ENCODE peak calls at places on chromosome 7, in ten cellular contexts. I is NCI-H460; G is tibial artery; N is lower leg skin; E is caudate nucleus; O is left cardiac atrium; D is fibroblast of lung; V is RPMI8226; M is IMR-90; A is activated effector memory CD4-positive, alpha-beta T cell treated with anti-CD3 and anti-CD28 coated beads, Interleukin-2, amount 50 U/mL, for 16 hours. U is an unnamed sample.

GRCh38 chr7:84813376-84813775 is 373.5 kb downstream of the SEMA3D start:
- DNase-seq in A (no peak), O (no peak), E (no peak), V (no peak), G (no peak), N (no peak), M (no peak), D (no peak), I (no peak), U (no peak)

GRCh38 chr7:41148521-41148951 is 554.4 kb downstream of the INHBA start:
- DNase-seq in D (peak; percentile 95), E (no peak), V (no peak), I (peak; percentile 27), O (no peak), M (peak; percentile 91), N (no peak), A (no peak), G (no peak), U (no peak)

GRCh38 chr7:95686109-95686508 is 86.2 kb upstream of the DYNC1I1 start:
- DNase-seq in G (peak; percentile 40), I (peak; percentile 75), N (peak; percentile 56), O (peak; percentile 63), D (peak; percentile 38), M (peak; percentile 39), V (peak; percentile 74), E (peak; percentile 17), A (no peak), U (no peak)

GRCh38 chr7:13144622-13145021 is 457.2 kb downstream of the ARL4A start:
- DNase-seq in A (no peak), O (no peak), E (no peak), I (no peak), V (no peak), G (no peak), D (peak; percentile 47), N (no peak), M (peak; percentile 81), U (no peak)

GRCh38 chr7:13628231-13629001 is 361.1 kb downstream of the ETV1 start:
- DNase-seq in G (no peak), N (no peak), O (no peak), D (peak; percentile 68), A (no peak), M (peak; percentile 55), E (no peak), I (no peak), V (no peak), U (no peak)

GRCh38 chr7:130409067-130409721 is 28.9 kb downstream of the CPA1 start:
- DNase-seq in D (no peak), G (no peak), O (no peak), M (peak; percentile 31), N (no peak), V (no peak), A (no peak), E (no peak), I (no peak), U (no peak)

GRCh38 chr7:41097501-41097900 is 605.4 kb downstream of the INHBA start:
- DNase-seq in G (no peak), A (no peak), N (no peak), E (no peak), M (peak; percentile 95), V (no peak), I (no peak), O (no peak), D (peak; percentile 99), U (no peak)

GRCh38 chr7:157977306-157977705 is 610.3 kb downstream of the PTPRN2 start:
- DNase-seq in G (no peak), N (no peak), D (no peak), V (no peak), A (peak; percentile 53), I (no peak), M (no peak), E (no peak), O (no peak), U (no peak)

GRCh38 chr7:25633420-25633819 is 405.1 kb upstream of the NPVF start:
- DNase-seq in V (no peak), E (no peak), D (no peak), M (no peak), G (no peak), O (no peak), I (no peak), N (no peak), A (no peak), U (no peak)

GRCh38 chr7:5429857-5430611 is 6.4 kb upstream of the TNRC18 start:
- DNase-seq in V (peak; percentile 29), N (peak; percentile 58), G (no peak), M (peak; percentile 30), I (no peak), E (no peak), O (no peak), A (no peak), D (peak; percentile 55), U (no peak)

GRCh38 chr7:157703534-157704195 is 366.9 kb downstream of the DNAJB6 start:
- DNase-seq in G (no peak), I (no peak), O (no peak), D (no peak), N (no peak), E (no peak), V (no peak), A (peak; percentile 41), M (no peak), U (no peak)

GRCh38 chr7:158957921-158958471 is 101.6 kb downstream of the DYNC2I1 start:
- DNase-seq in E (peak; percentile 20), I (no peak), V (peak; percentile 82), M (no peak), D (no peak), A (peak; percentile 71), O (no peak), N (peak; percentile 68), G (no peak), U (no peak)

GRCh38 chr7:73742753-73743641 is 4.4 kb upstream of the ABHD11 start:
- DNase-seq in V (peak; percentile 100), G (no peak), I (no peak), N (no peak), M (no peak), A (no peak), O (peak; percentile 48), D (no peak), E (no peak), U (no peak)

GRCh38 chr7:28855538-28856217 is 102.5 kb downstream of the TRIL start:
- DNase-seq in M (peak; percentile 97), E (no peak), V (no peak), I (peak; percentile 59), D (peak; percentile 99), N (no peak), O (no peak), G (no peak), A (no peak), U (no peak)

U was measured in occipital lobe.